ENCODE peak calls at places on chromosome 20, in four cellular contexts. N is uterus, F is transverse colon, C is adrenal gland. I is an unnamed sample.

GRCh38 chr20:10863337-10864060 is 189.7 kb upstream of the JAG1 start:
- DNase-seq in F (no peak), N (no peak), C (peak; percentile 61), I (no peak)

GRCh38 chr20:53751394-53752368 is 158.0 kb upstream of the ZNF217 start:
- DNase-seq in N (no peak), F (peak; percentile 26), C (no peak), I (peak; percentile 85)

GRCh38 chr20:36775196-36775595 is 1.6 kb upstream of the DSN1 start:
- DNase-seq in F (no peak), C (no peak), N (no peak), I (no peak)

GRCh38 chr20:35387334-35387733 is 24.4 kb downstream of the UQCC1 start:
- DNase-seq in N (no peak), F (no peak), C (no peak), I (no peak)

GRCh38 chr20:48686238-48687096 is 141.3 kb downstream of the PREX1 start:
- DNase-seq in F (no peak), C (peak; percentile 62), N (peak; percentile 25), I (no peak)

GRCh38 chr20:1469306-1469905 is 2.8 kb upstream of the NSFL1C start:
- DNase-seq in F (no peak), C (peak; percentile 45), N (no peak), I (no peak)

GRCh38 chr20:3330046-3330741 is 77.3 kb downstream of the DNAAF9 start:
- DNase-seq in N (no peak), C (no peak), F (no peak), I (peak; percentile 36)

GRCh38 chr20:7673841-7674240 is 266.4 kb downstream of the HAO1 start:
- DNase-seq in F (no peak), C (no peak), N (no peak), I (no peak)

GRCh38 chr20:48657426-48658197 is 170.2 kb downstream of the PREX1 start:
- DNase-seq in N (peak; percentile 63), F (peak; percentile 67), C (peak; percentile 88), I (peak; percentile 84)

GRCh38 chr20:44019638-44020335 is 105.1 kb downstream of the TOX2 start:
- DNase-seq in C (peak; percentile 53), F (no peak), N (no peak), I (peak; percentile 26)

GRCh38 chr20:38131588-38132121 is 33.4 kb downstream of the TGM2 start:
- DNase-seq in F (no peak), N (no peak), C (no peak), I (peak; percentile 24)

DNA sequence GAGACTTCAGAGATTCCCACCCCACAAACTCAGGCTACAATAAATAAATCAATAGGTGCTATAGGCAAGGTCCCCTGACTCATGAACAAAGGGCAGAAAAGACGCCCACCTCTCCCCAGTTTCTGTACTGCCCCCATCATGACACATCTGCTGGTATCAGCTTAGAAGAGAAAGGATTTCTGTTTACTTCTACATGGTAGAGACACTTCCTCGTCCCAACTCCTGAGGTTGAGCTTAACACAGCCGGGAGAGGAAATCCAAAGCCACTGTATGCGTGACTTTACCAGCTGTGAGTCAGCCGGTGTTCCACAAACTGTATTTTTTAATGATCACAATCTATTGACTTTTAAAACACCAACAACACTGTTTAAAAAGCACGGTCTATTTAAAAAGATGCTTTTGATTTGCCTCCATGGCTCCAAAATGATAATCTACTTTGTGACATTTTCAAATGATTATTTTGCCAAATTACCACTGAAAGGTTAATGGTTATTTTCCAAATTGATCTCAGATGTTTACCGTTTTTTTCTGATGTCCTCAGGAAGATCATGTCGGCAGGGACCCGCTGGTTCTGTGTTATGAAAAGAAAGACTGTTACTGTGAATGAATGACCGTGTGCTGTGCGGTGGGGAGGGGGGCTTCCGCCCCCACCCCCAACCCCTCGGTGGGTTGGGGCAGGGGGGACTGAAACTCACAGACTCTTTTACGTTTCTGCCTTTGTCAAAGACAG is 72.5 kb downstream of the ATP9A start:
- DNase-seq in F (no peak), N (no peak), C (no peak), I (peak; percentile 59)
- H3K4me3 ChIP-seq in F (no peak overlapping the region), N (no peak overlapping the region), C (no peak overlapping the region), I (no peak overlapping the region)

DNA sequence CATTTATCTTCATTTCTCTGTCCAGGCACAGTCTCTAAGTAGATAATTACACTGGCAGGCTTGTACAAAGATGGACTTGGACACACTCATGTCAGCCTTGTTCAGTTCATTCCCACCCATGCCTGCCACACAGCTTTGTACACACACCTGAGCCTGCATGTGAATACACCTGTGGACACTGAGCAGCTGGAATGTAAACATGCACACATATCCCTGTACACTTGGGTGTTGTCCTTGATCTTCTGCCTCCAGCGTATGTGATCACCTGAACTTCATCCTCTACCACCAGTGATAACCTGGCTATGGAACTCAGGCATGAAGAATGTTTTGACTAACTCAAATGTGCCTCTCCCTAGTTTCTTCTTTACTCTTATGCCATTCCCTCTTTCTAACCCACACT is 190.6 kb downstream of the DHX35 start:
- DNase-seq in F (no peak), C (no peak), N (no peak), I (no peak)
- TF ChIP-seq POLR2A in F (no peak), C (no peak), N (no peak), I (no peak)

GRCh38 chr20:58228103-58228483 is 360 bp downstream of the ANKRD60 start:
- DNase-seq in N (no peak), F (no peak), C (peak; percentile 63), I (peak; percentile 19)

GRCh38 chr20:58225490-58226200 is 2.8 kb downstream of the ANKRD60 start:
- DNase-seq in C (no peak), F (no peak), N (no peak), I (no peak)

GRCh38 chr20:58229198-58229802 is 847 bp upstream of the ANKRD60 start:
- DNase-seq in F (no peak), N (no peak), C (peak; percentile 41), I (no peak)

GRCh38 chr20:58227391-58228102 is 906 bp downstream of the ANKRD60 start:
- DNase-seq in C (no peak), N (no peak), F (no peak), I (no peak)

DNA sequence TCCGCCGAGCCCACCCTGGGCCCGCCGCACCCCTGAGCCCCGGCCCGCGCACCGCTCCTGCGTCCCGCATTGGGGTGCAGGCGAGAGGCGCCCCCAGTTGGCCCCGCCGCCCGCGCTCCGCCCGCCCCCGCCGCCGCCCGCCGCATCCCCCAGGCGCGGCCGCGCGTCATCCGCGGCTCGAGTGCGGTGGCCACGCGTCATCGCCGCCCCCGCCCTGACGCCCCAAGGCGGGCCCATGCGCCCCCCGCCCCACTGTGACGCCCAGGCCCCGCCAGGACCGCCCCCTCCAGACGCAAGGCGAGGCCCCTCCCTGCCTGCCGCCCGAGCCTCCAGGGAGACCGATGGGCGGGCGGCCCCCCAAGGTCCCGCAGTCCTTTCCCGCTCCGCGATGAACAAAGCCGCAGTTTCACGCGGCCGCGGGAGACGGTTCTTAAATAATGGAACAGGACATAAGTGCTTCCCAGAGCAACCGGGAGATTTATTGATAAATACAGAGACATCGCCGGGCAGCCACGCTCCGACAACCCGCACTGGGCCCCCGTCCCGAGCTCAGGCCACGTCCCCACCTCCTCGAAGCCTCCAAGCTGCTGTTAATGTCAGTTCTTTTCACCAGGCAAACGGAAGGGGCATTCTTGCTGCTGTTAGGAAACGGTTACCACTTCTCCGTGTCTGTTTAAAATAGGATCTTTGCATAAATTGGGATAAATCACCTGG is at the start of gene ANKRD60:
- DNase-seq in C (peak; percentile 71), N (no peak), F (no peak), I (peak; percentile 62)
- H3K4me3 ChIP-seq in C (peak within 1 kb of the TSS; percentile 33), N (peak within 1 kb of the TSS; percentile 20), F (peak within 1 kb of the TSS; percentile 14), I (peak within 1 kb of the TSS; percentile 51)

GRCh38 chr20:63742381-63743024 is 2.9 kb downstream of the SLC2A4RG start:
- DNase-seq in N (no peak), C (no peak), F (no peak), I (no peak)

GRCh38 chr20:63743210-63743970 is 3.8 kb downstream of the SLC2A4RG start:
- DNase-seq in F (no peak), C (no peak), N (no peak), I (no peak)

GRCh38 chr20:63741354-63741675 is 1.7 kb downstream of the SLC2A4RG start:
- DNase-seq in F (no peak), N (no peak), C (no peak), I (no peak)

GRCh38 chr20:63740501-63741353 is 1.2 kb downstream of the SLC2A4RG start:
- DNase-seq in C (peak; percentile 96), F (peak; percentile 93), N (peak; percentile 96), I (peak; percentile 95)

DNA sequence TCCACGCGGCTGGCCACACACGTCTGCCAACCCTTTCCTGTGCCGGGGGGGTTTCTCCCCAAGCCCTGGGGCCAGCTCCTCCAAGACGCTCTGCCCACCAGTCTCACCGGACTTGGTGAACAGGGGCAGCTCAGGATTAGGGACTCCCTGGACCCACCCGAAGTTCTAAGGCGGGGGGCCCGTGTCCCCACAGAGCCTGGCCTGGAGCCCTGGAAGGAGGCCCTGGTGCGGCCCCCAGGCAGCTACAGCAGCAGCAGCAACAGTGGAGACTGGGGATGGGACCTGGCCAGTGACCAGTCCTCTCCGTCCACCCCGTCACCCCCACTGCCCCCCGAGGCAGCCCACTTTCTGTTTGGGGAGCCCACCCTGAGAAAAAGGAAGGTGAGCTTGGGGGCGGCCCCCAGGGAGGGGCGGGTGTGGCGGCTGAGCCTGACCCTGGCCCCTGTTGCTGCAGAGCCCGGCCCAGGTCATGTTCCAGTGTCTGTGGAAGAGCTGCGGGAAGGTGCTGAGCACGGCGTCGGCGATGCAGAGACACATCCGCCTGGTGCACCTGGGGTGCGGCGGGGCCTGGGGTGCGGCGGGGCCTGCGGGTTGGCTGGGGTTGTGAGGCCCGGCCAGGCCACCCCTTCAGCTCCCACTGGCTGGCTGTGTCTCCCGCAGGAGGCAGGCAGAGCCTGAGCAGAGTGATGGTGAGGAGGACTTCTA is 2.3 kb downstream of the SLC2A4RG start:
- DNase-seq in F (no peak), C (no peak), N (no peak), I (no peak)
- TF ChIP-seq POLR2A in F (no peak), C (no peak), N (no peak), I (no peak)

GRCh38 chr20:9506964-9507369 is 7.4 kb upstream of the LAMP5 start:
- DNase-seq in C (no peak), N (no peak), F (no peak), I (no peak)
- H3K4me3 ChIP-seq in C (no peak overlapping the region), N (no peak overlapping the region), F (no peak overlapping the region), I (no peak overlapping the region)

GRCh38 chr20:32207211-32207625 is 325 bp downstream of the PLAGL2 start:
- DNase-seq in C (no peak), F (no peak), N (no peak), I (peak; percentile 47)

GRCh38 chr20:32205502-32206382 is 1.8 kb downstream of the PLAGL2 start:
- DNase-seq in N (no peak), F (no peak), C (no peak), I (peak; percentile 80)

GRCh38 chr20:32208499-32209154 is 947 bp downstream of the POFUT1 start:
- DNase-seq in F (no peak), C (no peak), N (no peak), I (peak; percentile 49)

GRCh38 chr20:32206383-32207210 is 946 bp downstream of the PLAGL2 start:
- DNase-seq in F (no peak), N (no peak), C (no peak), I (no peak)

GRCh38 chr20:32207626-32208498 is at the start of the genes PLAGL2 and POFUT1:
- DNase-seq in N (peak; percentile 82), F (peak; percentile 93), C (peak; percentile 90), I (peak; percentile 92)
- TF ChIP-seq POLR2A in N (peak; percentile 74), F (peak; percentile 72), C (peak; percentile 69), I (peak; percentile 93)

GRCh38 chr20:45836841-45837240 is 3.2 kb downstream of the SNX21 start:
- DNase-seq in F (no peak), N (no peak), C (no peak), I (no peak)
- H3K4me3 ChIP-seq in F (no peak overlapping the region), N (no peak overlapping the region), C (no peak overlapping the region), I (no peak overlapping the region)

I was measured in NB4.